ENCODE peak calls at places on chromosomes 6 and 20, in four cellular contexts. One of them, this sample, is unnamed. For H3K4me1, the result is how much of the 10 kb centered on the place peaks cover.

GRCh38 chr6:161186173-161186769 is 87.6 kb downstream of the AGPAT4 start:
- DNase-seq in osteoblast: peak
- DNase-seq in lung: no peak
- DNase-seq in IMR-90: peak
- DNase-seq in this sample: no peak

GRCh38 chr6:15327271-15327670 is 81.4 kb downstream of the JARID2 start:
- DNase-seq in osteoblast: no peak
- DNase-seq in lung: peak
- DNase-seq in IMR-90: no peak
- DNase-seq in this sample: peak

GRCh38 chr20:3250091-3250504 is 11.1 kb upstream of the SLC4A11 start:
- DNase-seq in osteoblast: peak
- DNase-seq in lung: no peak
- DNase-seq in IMR-90: no peak
- DNase-seq in this sample: no peak

GRCh38 chr6:105459049-105459448 is 56.2 kb upstream of the PREP start:
- DNase-seq in osteoblast: no peak
- DNase-seq in lung: no peak
- DNase-seq in IMR-90: no peak
- DNase-seq in this sample: no peak

GRCh38 chr6:20404641-20405032 is 3.0 kb downstream of the E2F3 start:
- DNase-seq in osteoblast: peak
- DNase-seq in lung: no peak
- DNase-seq in IMR-90: peak
- DNase-seq in this sample: peak

GRCh38 chr6:56193846-56194245 is 53.5 kb downstream of the COL21A1 start:
- DNase-seq in osteoblast: no peak
- DNase-seq in lung: no peak
- DNase-seq in IMR-90: no peak
- DNase-seq in this sample: no peak

GRCh38 chr6:14601490-14601889 is 483.9 kb downstream of the CD83 start:
- DNase-seq in osteoblast: no peak
- DNase-seq in lung: no peak
- DNase-seq in IMR-90: no peak
- DNase-seq in this sample: no peak

GRCh38 chr20:1377984-1378742 is 14.7 kb downstream of the FKBP1A start:
- DNase-seq in osteoblast: no peak
- DNase-seq in lung: no peak
- DNase-seq in IMR-90: peak
- DNase-seq in this sample: no peak

GRCh38 chr6:142621822-142622221 is 320.0 kb downstream of the ADGRG6 start:
- DNase-seq in osteoblast: no peak
- DNase-seq in lung: no peak
- DNase-seq in IMR-90: no peak
- DNase-seq in this sample: no peak

GRCh38 chr6:140897349-140897748 is 1235.4 kb upstream of the GJE1 start:
- DNase-seq in osteoblast: no peak
- DNase-seq in lung: no peak
- DNase-seq in IMR-90: no peak
- DNase-seq in this sample: no peak

GRCh38 chr6:135581211-135581610 is 83.7 kb upstream of the AHI1 start:
- DNase-seq in osteoblast: no peak
- DNase-seq in lung: no peak
- DNase-seq in IMR-90: no peak
- DNase-seq in this sample: no peak

GRCh38 chr6:50143011-50143719 is 93.4 kb upstream of the DEFB112 start:
- DNase-seq in osteoblast: no peak
- DNase-seq in lung: no peak
- DNase-seq in IMR-90: peak
- DNase-seq in this sample: no peak

GRCh38 chr20:56400001-56400640 is 7.7 kb downstream of the CSTF1 start:
- DNase-seq in osteoblast: no peak
- DNase-seq in lung: peak
- DNase-seq in IMR-90: peak
- DNase-seq in this sample: peak

GRCh38 chr6:136408205-136408604 is 118.6 kb upstream of the BCLAF1 start:
- DNase-seq in osteoblast: no peak
- DNase-seq in lung: no peak
- DNase-seq in IMR-90: peak
- DNase-seq in this sample: peak

GRCh38 chr6:138194221-138194620 is 24.1 kb downstream of the PBOV1 start:
- DNase-seq in osteoblast: no peak
- DNase-seq in lung: peak
- DNase-seq in IMR-90: no peak
- DNase-seq in this sample: no peak

GRCh38 chr6:13355043-13355945 is 27.0 kb upstream of the TBC1D7 start:
- DNase-seq in osteoblast: no peak
- DNase-seq in lung: no peak
- DNase-seq in IMR-90: peak
- DNase-seq in this sample: no peak

GRCh38 chr6:150934380-150934779 is 68.9 kb downstream of the MTHFD1L start:
- DNase-seq in osteoblast: peak
- DNase-seq in lung: no peak
- DNase-seq in IMR-90: peak
- DNase-seq in this sample: no peak

GRCh38 chr6:44076366-44077200 is 50.7 kb downstream of the MRPL14 start:
- DNase-seq in osteoblast: peak
- DNase-seq in lung: no peak
- DNase-seq in IMR-90: no peak
- DNase-seq in this sample: peak

GRCh38 chr6:44077201-44077946 is 49.9 kb downstream of the MRPL14 start:
- DNase-seq in osteoblast: peak
- DNase-seq in lung: no peak
- DNase-seq in IMR-90: no peak
- DNase-seq in this sample: no peak

GRCh38 chr6:44075137-44076015 is 51.9 kb downstream of the MRPL14 start:
- DNase-seq in osteoblast: peak
- DNase-seq in lung: no peak
- DNase-seq in IMR-90: no peak
- DNase-seq in this sample: no peak

GRCh38 chr6:44074383-44075136 is 52.7 kb downstream of the MRPL14 start:
- DNase-seq in osteoblast: peak
- DNase-seq in lung: peak
- DNase-seq in IMR-90: peak
- DNase-seq in this sample: peak

GRCh38 chr6:44076016-44076365 is 51.3 kb downstream of the MRPL14 start:
- DNase-seq in osteoblast: peak
- DNase-seq in lung: no peak
- DNase-seq in IMR-90: no peak
- DNase-seq in this sample: no peak
- H3K4me1 ChIP-seq in osteoblast: under half
- H3K4me1 ChIP-seq in lung: under half
- H3K4me1 ChIP-seq in IMR-90: under half
- H3K4me1 ChIP-seq in this sample: under half

DNA sequence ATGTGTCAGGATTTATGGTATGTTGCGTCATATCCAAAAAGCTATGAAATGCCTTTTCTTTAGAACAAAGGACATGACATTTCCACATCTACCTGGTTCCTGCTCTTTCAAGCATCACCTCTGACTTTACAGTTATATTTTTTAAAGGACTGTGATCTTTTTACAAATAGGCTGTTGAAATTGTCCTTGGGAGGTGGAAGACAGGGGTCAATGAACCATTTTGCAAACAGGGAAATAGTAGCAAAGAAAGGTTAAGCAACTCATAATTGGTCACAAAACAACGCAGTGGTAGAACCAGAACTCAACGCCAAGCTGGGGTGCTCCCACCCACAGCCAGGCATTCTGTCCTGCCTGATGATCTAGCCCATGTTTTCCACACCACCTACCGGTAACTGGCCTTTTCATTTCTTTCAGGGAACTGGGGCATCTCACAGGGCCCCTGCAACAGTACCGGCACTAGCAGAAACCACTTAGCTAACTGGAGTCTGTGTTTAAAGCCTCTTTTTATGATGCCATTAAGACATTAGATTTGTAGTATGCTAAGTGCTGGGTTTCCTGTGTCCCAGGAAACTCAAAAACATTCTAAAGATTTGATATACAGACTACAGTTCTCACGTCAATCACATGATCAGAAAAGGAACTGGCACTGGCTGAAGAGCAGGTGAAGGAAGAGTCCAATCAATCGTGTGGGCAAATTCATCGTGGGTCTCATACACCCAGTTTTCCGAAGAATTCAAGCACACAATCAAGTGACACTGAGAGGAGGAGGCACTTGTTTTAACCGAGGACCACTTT is 13.9 kb downstream of the ZNF217 start:
- DNase-seq in osteoblast: no peak
- DNase-seq in lung: no peak
- DNase-seq in IMR-90: peak
- DNase-seq in this sample: peak
- H3K4me1 ChIP-seq in osteoblast: under half
- H3K4me1 ChIP-seq in lung: under half
- H3K4me1 ChIP-seq in IMR-90: under half
- H3K4me1 ChIP-seq in this sample: under half

GRCh38 chr6:90076471-90076870 is 182.2 kb downstream of the GJA10 start:
- DNase-seq in osteoblast: no peak
- DNase-seq in lung: no peak
- DNase-seq in IMR-90: no peak
- DNase-seq in this sample: no peak
- H3K4me1 ChIP-seq in osteoblast: under half
- H3K4me1 ChIP-seq in lung: under half
- H3K4me1 ChIP-seq in IMR-90: under half
- H3K4me1 ChIP-seq in this sample: under half

GRCh38 chr20:58471835-58472164 is 43.4 kb downstream of the APCDD1L start:
- DNase-seq in osteoblast: no peak
- DNase-seq in lung: no peak
- DNase-seq in IMR-90: no peak
- DNase-seq in this sample: no peak

GRCh38 chr20:58471161-58471834 is 43.9 kb downstream of the APCDD1L start:
- DNase-seq in osteoblast: no peak
- DNase-seq in lung: no peak
- DNase-seq in IMR-90: peak
- DNase-seq in this sample: no peak

GRCh38 chr20:58473818-58474425 is 41.3 kb downstream of the APCDD1L start:
- DNase-seq in osteoblast: no peak
- DNase-seq in lung: no peak
- DNase-seq in IMR-90: no peak
- DNase-seq in this sample: no peak

GRCh38 chr20:58470336-58470978 is 44.7 kb downstream of the APCDD1L start:
- DNase-seq in osteoblast: no peak
- DNase-seq in lung: no peak
- DNase-seq in IMR-90: no peak
- DNase-seq in this sample: no peak

DNA sequence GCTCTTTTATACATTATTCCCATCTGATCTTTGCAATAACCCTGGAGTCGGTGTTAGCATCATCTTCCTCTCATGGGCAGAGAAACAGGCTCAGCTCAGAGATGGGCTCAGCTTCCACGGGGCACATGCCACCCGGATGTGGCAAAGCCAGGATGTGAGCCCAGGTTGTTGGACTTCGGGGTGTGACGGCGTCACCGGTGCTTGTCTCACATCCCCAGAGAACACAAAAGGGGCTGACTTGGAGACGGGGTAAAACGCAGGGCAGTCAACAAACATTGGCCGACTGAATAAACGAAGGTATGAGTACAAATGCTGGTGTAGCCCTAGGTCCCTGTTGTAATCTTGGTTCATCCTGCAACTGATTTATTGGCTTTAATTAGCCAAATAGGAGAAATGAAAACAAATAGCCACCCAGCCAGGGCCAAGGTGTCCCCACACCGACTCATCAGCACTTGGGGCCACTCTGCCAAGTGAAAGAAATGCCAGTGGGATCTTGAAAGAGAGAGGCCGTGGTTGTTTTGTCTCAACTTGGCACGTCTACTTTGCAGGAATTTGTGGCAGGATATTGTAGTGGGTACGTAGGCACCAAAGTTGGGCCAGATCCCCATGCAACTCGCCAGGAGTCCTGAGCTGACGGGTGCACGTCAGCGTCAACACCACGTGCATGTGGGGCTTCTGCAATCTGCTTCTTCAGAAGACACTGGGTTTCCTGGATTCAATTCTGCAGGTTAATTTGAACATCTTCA is 42.8 kb downstream of the APCDD1L start:
- DNase-seq in osteoblast: peak
- DNase-seq in lung: no peak
- DNase-seq in IMR-90: no peak
- DNase-seq in this sample: no peak
- H3K4me1 ChIP-seq in osteoblast: under half
- H3K4me1 ChIP-seq in lung: under half
- H3K4me1 ChIP-seq in IMR-90: under half
- H3K4me1 ChIP-seq in this sample: under half

This sample was measured in A673.